ENCODE peak calls at places on chromosomes 16 and 17, in six cellular contexts. W, H, P, C, Y and Q are unnamed samples.

GRCh38 chr17:35621768-35622167 is 34.6 kb downstream of the AP2B1 start:
- DNase-seq in P (no peak), C (no peak), Y (no peak), H (no peak), W (no peak), Q (no peak)

GRCh38 chr17:73201215-73202069 is 8.6 kb downstream of the COG1 start:
- DNase-seq in H (no peak), C (no peak), W (no peak), Y (no peak), P (no peak), Q (no peak)

GRCh38 chr17:77856551-77857305 is 101.8 kb upstream of the TNRC6C start:
- DNase-seq in Y (no peak), P (no peak), C (no peak), H (no peak), W (peak; percentile 58), Q (no peak)

GRCh38 chr17:19372004-19372365 is 6.3 kb upstream of the MAPK7 start:
- DNase-seq in P (no peak), H (no peak), W (no peak), Y (no peak), C (no peak), Q (no peak)

GRCh38 chr17:63918305-63918704 is 334 bp downstream of the GH1 start:
- DNase-seq in Y (no peak), C (no peak), P (no peak), W (no peak), H (no peak), Q (no peak)

GRCh38 chr16:56637814-56638750 is at the start of gene MT1A:
- DNase-seq in C (no peak), W (peak; percentile 79), Y (no peak), P (no peak), H (no peak), Q (no peak)

GRCh38 chr16:4631444-4631843 is 6.8 kb downstream of the MGRN1 start:
- DNase-seq in C (no peak), W (no peak), P (no peak), H (no peak), Y (no peak), Q (no peak)

GRCh38 chr17:33983824-33984574 is 271.1 kb upstream of the CCL2 start:
- DNase-seq in Y (no peak), P (no peak), C (no peak), W (no peak), H (no peak), Q (no peak)

GRCh38 chr16:51987519-51987918 is 559.4 kb downstream of the TOX3 start:
- DNase-seq in Y (no peak), W (no peak), P (no peak), C (no peak), H (no peak), Q (no peak)

GRCh38 chr16:50467943-50468748 is 80.0 kb upstream of the NKD1 start:
- DNase-seq in C (no peak), H (peak; percentile 76), W (no peak), Y (no peak), P (no peak), Q (peak; percentile 46)